ENCODE peak calls at places on chromosomes 11 and 22, in ten cellular contexts. H is activated CD4-positive, alpha-beta T cell treated with anti-CD3 and anti-CD28 coated beads, Interleukin-2, amount 50 U/mL, for 1 hour; A is left lobe of liver; U is AG04450; G is COR-L47; F is Ammon's horn; V is H54; O is upper lobe of right lung; I is stimulated activated CD8-positive, alpha-beta memory T cell treated with anti-CD3 and anti-CD28 coated beads, Interleukin-12 subunit alpha, Interleukin-12 subunit beta, amount 100 ng/mL, for 4 hours; W is AG04449. S is an unnamed sample.

GRCh38 chr22:49951678-49951985 is 8.9 kb upstream of the PIM3 start:
- DNase-seq in H (no peak), I (no peak), V (no peak), O (no peak), F (no peak), W (no peak), A (no peak), U (no peak), G (no peak), S (no peak)

GRCh38 chr11:95577716-95578460 is 211.7 kb downstream of the FAM76B start:
- DNase-seq in U (no peak), V (no peak), G (no peak), A (no peak), I (no peak), W (peak; percentile 29), O (no peak), F (no peak), H (no peak), S (peak; percentile 84)

GRCh38 chr11:76069061-76069460 is 137.2 kb downstream of the WNT11 start:
- DNase-seq in I (no peak), A (no peak), U (no peak), V (no peak), O (no peak), W (no peak), H (no peak), G (no peak), F (no peak), S (no peak)

GRCh38 chr11:59676205-59676604 is 7.4 kb upstream of the PATL1 start:
- DNase-seq in G (no peak), O (no peak), F (no peak), U (no peak), A (no peak), H (no peak), V (no peak), I (no peak), W (no peak), S (no peak)

GRCh38 chr11:72069787-72070251 is 10.5 kb downstream of the NUMA1 start:
- DNase-seq in V (peak; percentile 69), I (no peak), F (peak; percentile 79), G (no peak), A (peak; percentile 80), U (peak; percentile 21), O (peak; percentile 89), W (no peak), H (no peak), S (peak; percentile 94)

GRCh38 chr11:82829101-82829500 is 71.1 kb downstream of the PRCP start:
- DNase-seq in W (no peak), F (no peak), U (no peak), A (no peak), H (no peak), O (no peak), V (no peak), G (no peak), I (no peak), S (no peak)

GRCh38 chr11:8808226-8808585 is 102.8 kb upstream of the AKIP1 start:
- DNase-seq in I (no peak), H (no peak), G (no peak), V (no peak), F (no peak), U (no peak), A (no peak), O (no peak), W (no peak), S (no peak)

GRCh38 chr22:28728621-28729313 is 12.9 kb downstream of the CHEK2 start:
- DNase-seq in G (no peak), F (no peak), I (no peak), U (no peak), O (no peak), W (no peak), H (no peak), A (no peak), V (no peak), S (no peak)

GRCh38 chr11:46381046-46381835 is at the start of gene MDK:
- DNase-seq in U (no peak), G (peak; percentile 17), F (no peak), A (no peak), W (no peak), O (no peak), V (no peak), I (no peak), H (no peak), S (no peak)

GRCh38 chr11:117449111-117449693 is 121.5 kb downstream of the CEP164 start:
- DNase-seq in W (no peak), G (no peak), O (peak; percentile 32), H (no peak), F (no peak), A (no peak), V (peak; percentile 26), I (no peak), U (no peak), S (peak; percentile 10)

GRCh38 chr11:129189646-129190045 is 2.5 kb downstream of the ARHGAP32 start:
- DNase-seq in O (no peak), U (no peak), I (no peak), H (no peak), A (no peak), V (no peak), W (no peak), G (no peak), F (no peak), S (peak; percentile 54)

GRCh38 chr22:25404556-25404922 is 159.9 kb upstream of the GRK3 start:
- DNase-seq in G (no peak), I (no peak), F (peak; percentile 2), U (no peak), W (no peak), H (no peak), A (peak; percentile 53), O (no peak), V (no peak), S (peak; percentile 23)

GRCh38 chr11:93741882-93742226 is 382 bp downstream of the C11orf54 start:
- DNase-seq in A (peak; percentile 82), O (no peak), U (no peak), W (no peak), V (peak; percentile 19), H (no peak), G (peak; percentile 6), F (no peak), I (no peak), S (peak; percentile 84)

GRCh38 chr11:14414470-14415461 is 55.8 kb upstream of the RRAS2 start:
- DNase-seq in O (no peak), V (no peak), F (no peak), H (peak; percentile 49), A (no peak), W (no peak), G (no peak), U (no peak), I (peak; percentile 64), S (peak; percentile 24)